ENCODE peak calls at places on chromosomes 13 and 19, in four cellular contexts. One of them, this sample, is unnamed.

GRCh38 chr13:88840085-88840484 is 1168.9 kb downstream of the SLITRK5 start:
- DNase-seq in NT2/D1: no peak
- DNase-seq in fibroblast of lung: no peak
- DNase-seq in cardiac muscle cell: no peak
- DNase-seq in this sample: no peak

GRCh38 chr13:114065141-114065925 is 67.1 kb downstream of the RASA3 start:
- DNase-seq in cardiac muscle cell: peak; percentile 48
- DNase-seq in NT2/D1: peak; percentile 77
- DNase-seq in fibroblast of lung: peak; percentile 99
- DNase-seq in this sample: peak; percentile 33

GRCh38 chr13:54633461-54633860 is 1604.8 kb downstream of the OLFM4 start:
- DNase-seq in fibroblast of lung: no peak
- DNase-seq in NT2/D1: no peak
- DNase-seq in cardiac muscle cell: no peak
- DNase-seq in this sample: no peak

GRCh38 chr19:5447700-5448311 is 7.4 kb upstream of the ZNRF4 start:
- DNase-seq in fibroblast of lung: no peak
- DNase-seq in NT2/D1: no peak
- DNase-seq in cardiac muscle cell: no peak
- DNase-seq in this sample: no peak

GRCh38 chr13:96994030-96994848 is at the start of gene OXGR1:
- DNase-seq in fibroblast of lung: no peak
- DNase-seq in cardiac muscle cell: peak; percentile 11
- DNase-seq in NT2/D1: no peak
- DNase-seq in this sample: no peak

GRCh38 chr13:34070006-34070405 is 252.1 kb downstream of the RFC3 start:
- DNase-seq in NT2/D1: no peak
- DNase-seq in cardiac muscle cell: no peak
- DNase-seq in fibroblast of lung: peak; percentile 37
- DNase-seq in this sample: peak; percentile 8

GRCh38 chr13:67133476-67133875 is 96.7 kb downstream of the PCDH9 start:
- DNase-seq in fibroblast of lung: no peak
- DNase-seq in cardiac muscle cell: no peak
- DNase-seq in NT2/D1: no peak
- DNase-seq in this sample: no peak

GRCh38 chr13:72648513-72649065 is 78.8 kb downstream of the MZT1 start:
- DNase-seq in fibroblast of lung: peak; percentile 9
- DNase-seq in cardiac muscle cell: peak; percentile 24
- DNase-seq in NT2/D1: no peak
- DNase-seq in this sample: no peak

GRCh38 chr19:3458229-3458555 is 22.1 kb downstream of the SMIM24 start:
- DNase-seq in NT2/D1: no peak
- DNase-seq in fibroblast of lung: peak; percentile 36
- DNase-seq in cardiac muscle cell: peak; percentile 39
- DNase-seq in this sample: no peak

GRCh38 chr19:3458595-3459284 is 21.6 kb downstream of the SMIM24 start:
- DNase-seq in fibroblast of lung: peak; percentile 48
- DNase-seq in cardiac muscle cell: peak; percentile 54
- DNase-seq in NT2/D1: peak; percentile 69
- DNase-seq in this sample: no peak

GRCh38 chr19:3457531-3458228 is 22.6 kb downstream of the SMIM24 start:
- DNase-seq in fibroblast of lung: peak; percentile 39
- DNase-seq in NT2/D1: no peak
- DNase-seq in cardiac muscle cell: no peak
- DNase-seq in this sample: no peak

GRCh38 chr19:3459322-3459881 is 20.9 kb downstream of the SMIM24 start:
- DNase-seq in fibroblast of lung: peak; percentile 95
- DNase-seq in cardiac muscle cell: peak; percentile 60
- DNase-seq in NT2/D1: peak; percentile 79
- DNase-seq in this sample: no peak

GRCh38 chr19:3459965-3460582 is 20.3 kb downstream of the SMIM24 start:
- DNase-seq in NT2/D1: no peak
- DNase-seq in cardiac muscle cell: no peak
- DNase-seq in fibroblast of lung: no peak
- DNase-seq in this sample: no peak
- H3K4me1 ChIP-seq in NT2/D1: peaks cover 18% of the 10 kb centered on the region
- H3K4me1 ChIP-seq in cardiac muscle cell: peaks cover 32% of the 10 kb centered on the region
- H3K4me1 ChIP-seq in fibroblast of lung: peaks cover 20% of the 10 kb centered on the region
- H3K4me1 ChIP-seq in this sample: no peaks in the 10 kb centered on the region

DNA sequence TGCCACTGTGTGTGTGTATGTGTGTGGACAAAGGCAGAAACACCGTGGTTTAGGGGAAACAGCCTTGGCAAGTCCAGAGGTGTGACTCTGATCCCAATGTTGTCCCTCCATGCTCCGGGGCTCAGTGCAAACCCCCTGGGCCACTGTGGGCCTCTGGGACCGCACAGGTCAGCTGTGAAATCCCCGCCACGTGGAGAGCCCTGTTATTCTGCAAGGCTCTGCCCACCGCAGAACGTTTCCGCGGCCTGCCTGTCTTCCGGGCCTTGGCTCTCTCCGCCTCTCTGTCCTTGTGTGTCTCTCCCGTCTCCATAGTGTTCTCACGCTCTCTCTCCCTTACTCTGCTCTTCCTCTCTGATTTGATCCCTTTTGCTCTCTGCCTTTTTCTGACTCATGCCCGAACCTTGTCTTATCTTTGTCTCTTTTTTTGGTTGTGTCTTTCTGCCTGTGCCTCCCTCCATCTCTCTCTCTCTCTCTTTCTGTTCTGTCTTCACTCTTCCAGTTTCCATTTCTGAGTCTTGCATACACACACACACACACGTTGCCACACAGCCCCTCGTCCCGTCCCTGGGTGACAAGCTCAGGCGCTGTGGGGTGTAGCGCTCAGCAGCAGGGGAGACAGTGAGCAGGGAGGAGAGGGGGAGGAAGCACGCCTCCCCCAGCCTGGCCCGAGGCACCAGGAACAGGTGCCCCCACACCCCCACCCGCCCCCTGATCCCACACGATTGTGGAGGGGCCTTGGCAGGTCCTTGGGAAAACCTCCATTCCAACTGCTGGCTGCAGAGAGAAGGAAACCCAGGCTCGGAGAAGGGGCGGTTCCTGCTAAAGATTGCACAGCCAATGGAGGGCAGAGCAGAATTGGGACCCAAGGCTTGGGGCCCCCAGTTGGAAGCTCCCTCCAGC is 3.0 kb downstream of the TTYH1 start:
- DNase-seq in fibroblast of lung: no peak
- DNase-seq in cardiac muscle cell: no peak
- DNase-seq in NT2/D1: no peak
- DNase-seq in this sample: peak; percentile 39
- H3K27me3 ChIP-seq in fibroblast of lung: peaks cover 12% of the 10 kb centered on the region
- H3K27me3 ChIP-seq in cardiac muscle cell: peaks cover 72% of the 10 kb centered on the region
- H3K27me3 ChIP-seq in NT2/D1: peaks cover 41% of the 10 kb centered on the region
- H3K27me3 ChIP-seq in this sample: no peaks in the 10 kb centered on the region

GRCh38 chr19:18948976-18949356 is 7.9 kb upstream of the HOMER3 start:
- DNase-seq in cardiac muscle cell: no peak
- DNase-seq in NT2/D1: no peak
- DNase-seq in fibroblast of lung: no peak
- DNase-seq in this sample: no peak

GRCh38 chr19:18945297-18945696 is 4.3 kb upstream of the HOMER3 start:
- DNase-seq in NT2/D1: no peak
- DNase-seq in fibroblast of lung: no peak
- DNase-seq in cardiac muscle cell: no peak
- DNase-seq in this sample: no peak

GRCh38 chr19:18948075-18948975 is 7.3 kb upstream of the HOMER3 start:
- DNase-seq in fibroblast of lung: no peak
- DNase-seq in NT2/D1: no peak
- DNase-seq in cardiac muscle cell: no peak
- DNase-seq in this sample: no peak

GRCh38 chr19:18946918-18947317 is 5.9 kb upstream of the HOMER3 start:
- DNase-seq in NT2/D1: no peak
- DNase-seq in cardiac muscle cell: no peak
- DNase-seq in fibroblast of lung: no peak
- DNase-seq in this sample: no peak

GRCh38 chr19:18946335-18946734 is 5.3 kb upstream of the HOMER3 start:
- DNase-seq in NT2/D1: no peak
- DNase-seq in cardiac muscle cell: no peak
- DNase-seq in fibroblast of lung: no peak
- DNase-seq in this sample: no peak
- H3K4me3 ChIP-seq in NT2/D1: no peak overlapping the region
- H3K4me3 ChIP-seq in cardiac muscle cell: no peak overlapping the region
- H3K4me3 ChIP-seq in fibroblast of lung: no peak overlapping the region
- H3K4me3 ChIP-seq in this sample: no peak overlapping the region

GRCh38 chr13:110236831-110237261 is 70.1 kb downstream of the COL4A1 start:
- DNase-seq in NT2/D1: no peak
- DNase-seq in cardiac muscle cell: no peak
- DNase-seq in fibroblast of lung: no peak
- DNase-seq in this sample: no peak

GRCh38 chr13:110237895-110238294 is 69.1 kb downstream of the COL4A1 start:
- DNase-seq in fibroblast of lung: no peak
- DNase-seq in cardiac muscle cell: no peak
- DNase-seq in NT2/D1: no peak
- DNase-seq in this sample: no peak

GRCh38 chr13:110239280-110240120 is 67.5 kb downstream of the COL4A1 start:
- DNase-seq in NT2/D1: no peak
- DNase-seq in cardiac muscle cell: no peak
- DNase-seq in fibroblast of lung: no peak
- DNase-seq in this sample: no peak

GRCh38 chr13:110240352-110240751 is 66.6 kb downstream of the COL4A1 start:
- DNase-seq in fibroblast of lung: no peak
- DNase-seq in NT2/D1: no peak
- DNase-seq in cardiac muscle cell: no peak
- DNase-seq in this sample: no peak

DNA sequence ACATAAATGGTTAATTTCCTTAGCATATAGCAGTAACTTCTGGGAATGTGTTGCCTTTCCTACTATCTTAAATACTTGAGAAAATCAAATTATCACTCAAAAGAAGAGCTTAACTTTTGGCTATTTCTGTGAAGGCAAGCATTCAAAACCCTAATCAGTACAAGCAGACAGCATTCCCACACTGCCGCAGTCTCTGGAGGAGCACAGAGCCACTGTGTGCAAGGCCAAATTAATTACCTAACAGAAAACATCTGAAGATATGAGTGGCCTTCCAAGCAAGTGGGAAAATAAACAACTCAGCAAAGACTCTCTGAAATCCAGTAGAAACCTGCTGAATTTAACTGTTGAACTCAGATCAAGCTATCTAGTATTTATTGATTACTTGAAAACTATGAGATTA is 68.2 kb downstream of the COL4A1 start:
- DNase-seq in cardiac muscle cell: no peak
- DNase-seq in NT2/D1: no peak
- DNase-seq in fibroblast of lung: no peak
- DNase-seq in this sample: no peak
- H3K4me1 ChIP-seq in cardiac muscle cell: peaks cover 29% of the 10 kb centered on the region
- H3K4me1 ChIP-seq in NT2/D1: no peaks in the 10 kb centered on the region
- H3K4me1 ChIP-seq in fibroblast of lung: peaks cover 24% of the 10 kb centered on the region
- H3K4me1 ChIP-seq in this sample: no peaks in the 10 kb centered on the region

DNA sequence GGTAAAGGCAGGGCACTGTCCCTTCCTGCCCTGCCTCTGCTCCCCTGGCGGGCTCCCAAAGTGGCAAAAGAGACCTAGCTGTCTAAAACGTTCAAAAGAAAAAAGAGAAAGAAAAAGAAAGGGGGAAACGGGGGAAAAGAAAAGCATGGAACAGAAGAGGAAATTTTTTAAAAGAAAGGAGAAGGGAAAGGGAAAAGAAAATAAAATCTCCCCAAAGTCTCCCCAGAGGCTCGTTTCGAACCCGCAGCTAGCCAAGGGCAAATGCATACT is 37.0 kb upstream of the FLT1 start:
- DNase-seq in fibroblast of lung: no peak
- DNase-seq in cardiac muscle cell: no peak
- DNase-seq in NT2/D1: no peak
- DNase-seq in this sample: peak; percentile 12
- H3K27me3 ChIP-seq in fibroblast of lung: peaks cover 4% of the 10 kb centered on the region
- H3K27me3 ChIP-seq in cardiac muscle cell: peaks cover 43% of the 10 kb centered on the region
- H3K27me3 ChIP-seq in NT2/D1: peaks cover 23% of the 10 kb centered on the region
- H3K27me3 ChIP-seq in this sample: no peaks in the 10 kb centered on the region

GRCh38 chr19:31096047-31096446 is 253.2 kb downstream of the TSHZ3 start:
- DNase-seq in fibroblast of lung: no peak
- DNase-seq in NT2/D1: no peak
- DNase-seq in cardiac muscle cell: peak; percentile 59
- DNase-seq in this sample: no peak
- H3K4me3 ChIP-seq in fibroblast of lung: no peak overlapping the region
- H3K4me3 ChIP-seq in NT2/D1: no peak overlapping the region
- H3K4me3 ChIP-seq in cardiac muscle cell: no peak overlapping the region
- H3K4me3 ChIP-seq in this sample: no peak overlapping the region

GRCh38 chr13:46182491-46182877 is 507 bp upstream of the LCP1 start:
- DNase-seq in NT2/D1: no peak
- DNase-seq in cardiac muscle cell: no peak
- DNase-seq in fibroblast of lung: no peak
- DNase-seq in this sample: no peak
- H3K4me1 ChIP-seq in NT2/D1: no peaks in the 10 kb centered on the region
- H3K4me1 ChIP-seq in cardiac muscle cell: peaks cover 14% of the 10 kb centered on the region
- H3K4me1 ChIP-seq in fibroblast of lung: no peaks in the 10 kb centered on the region
- H3K4me1 ChIP-seq in this sample: no peaks in the 10 kb centered on the region

GRCh38 chr19:2306971-2307370 is 983 bp downstream of the LINGO3 start:
- DNase-seq in NT2/D1: no peak
- DNase-seq in cardiac muscle cell: no peak
- DNase-seq in fibroblast of lung: no peak
- DNase-seq in this sample: no peak
- H3K27me3 ChIP-seq in NT2/D1: peaks cover 23% of the 10 kb centered on the region
- H3K27me3 ChIP-seq in cardiac muscle cell: peaks cover 34% of the 10 kb centered on the region
- H3K27me3 ChIP-seq in fibroblast of lung: peaks cover 28% of the 10 kb centered on the region
- H3K27me3 ChIP-seq in this sample: no peaks in the 10 kb centered on the region

DNA sequence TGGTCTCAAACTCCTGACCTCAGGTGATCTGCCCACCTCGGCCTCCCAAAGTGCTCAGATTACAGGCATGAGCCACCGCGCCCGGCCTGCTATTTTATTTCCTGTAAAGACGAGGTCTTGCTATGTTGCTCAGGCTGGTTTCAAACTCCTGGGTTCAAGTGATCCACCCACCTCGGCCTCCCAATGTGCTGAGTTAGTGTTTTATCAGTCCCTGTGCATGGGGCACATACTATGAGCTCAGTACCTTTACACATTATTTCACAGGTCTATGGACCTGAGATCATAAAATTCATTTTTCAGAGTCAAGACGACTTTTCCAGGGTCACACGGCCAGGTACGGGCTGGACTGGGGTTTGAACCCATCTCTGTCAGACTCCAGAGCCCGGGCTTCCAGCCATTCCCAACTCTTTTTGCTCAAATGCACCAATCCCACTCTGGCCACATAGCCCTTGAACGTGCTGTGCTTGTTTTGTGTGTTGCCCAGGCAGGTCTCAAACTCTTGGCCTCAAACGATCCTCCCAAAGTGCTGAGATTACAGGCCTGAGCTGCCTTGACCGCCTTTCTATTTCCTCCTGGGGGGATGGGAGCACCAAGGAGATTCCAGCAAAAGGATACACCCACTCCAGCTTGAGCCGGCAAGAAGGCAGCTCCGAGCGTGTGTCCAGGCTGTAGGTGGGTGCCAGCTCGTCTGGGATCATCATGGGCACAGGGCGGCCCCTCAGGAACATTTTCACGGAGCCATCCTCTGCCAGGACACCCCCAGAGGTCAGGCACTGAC is 1.1 kb downstream of the EML2 start:
- DNase-seq in cardiac muscle cell: no peak
- DNase-seq in fibroblast of lung: peak; percentile 47
- DNase-seq in NT2/D1: no peak
- DNase-seq in this sample: no peak
- H3K4me3 ChIP-seq in cardiac muscle cell: peak overlapping the region; percentile 28
- H3K4me3 ChIP-seq in fibroblast of lung: peak overlapping the region; percentile 84
- H3K4me3 ChIP-seq in NT2/D1: peak overlapping the region; percentile 52
- H3K4me3 ChIP-seq in this sample: peak overlapping the region; percentile 43